ENCODE peak calls at places on chromosome 17, in six cellular contexts. A is testis, P is prostate gland, K is right lobe of liver, Q is breast epithelium, J is lower leg skin. Y is an unnamed sample.
A peak's percentile ranks its signal among the peaks of the same experiment; 100 is the strongest.

GRCh38 chr17:66275651-66276050 is 26.8 kb upstream of the PRKCA start:
- DNase-seq in A (no peak), P (peak; percentile 67), K (no peak), Q (peak; percentile 45), J (no peak), Y (peak; percentile 97)

GRCh38 chr17:35725058-35725457 is 6.4 kb upstream of the RASL10B start:
- DNase-seq in A (no peak), P (no peak), K (no peak), Q (no peak), J (peak; percentile 45), Y (no peak)

GRCh38 chr17:63369233-63369632 is 76.9 kb downstream of the CYB561 start:
- DNase-seq in A (no peak), P (no peak), K (no peak), Q (no peak), J (no peak), Y (no peak)

GRCh38 chr17:78258323-78259229 is 27.1 kb downstream of the TMEM235 start:
- DNase-seq in A (peak; percentile 33), P (no peak), K (no peak), Q (no peak), J (peak; percentile 93), Y (no peak)

GRCh38 chr17:31289790-31290189 is 7.2 kb downstream of the OMG start:
- DNase-seq in A (no peak), P (no peak), K (no peak), Q (no peak), J (no peak), Y (no peak)

GRCh38 chr17:58189436-58190146 is 2.9 kb upstream of the EPX start:
- DNase-seq in A (no peak), P (no peak), K (no peak), Q (no peak), J (peak; percentile 82), Y (peak; percentile 54)

GRCh38 chr17:79743614-79744013 is 12.9 kb downstream of the ENPP7 start:
- DNase-seq in A (no peak), P (no peak), K (no peak), Q (no peak), J (no peak), Y (no peak)

GRCh38 chr17:46948544-46948943 is 25.6 kb downstream of the GOSR2 start:
- DNase-seq in A (no peak), P (no peak), K (no peak), Q (no peak), J (no peak), Y (no peak)

GRCh38 chr17:61451538-61452300 is 503 bp upstream of the TBX4 start:
- DNase-seq in A (no peak), P (no peak), K (no peak), Q (no peak), J (no peak), Y (no peak)

GRCh38 chr17:51869387-51869786 is 289.1 kb downstream of the CA10 start:
- DNase-seq in A (peak; percentile 19), P (no peak), K (no peak), Q (no peak), J (no peak), Y (no peak)

GRCh38 chr17:82648761-82649474 is 674 bp upstream of the WDR45B start:
- DNase-seq in A (peak; percentile 50), P (peak; percentile 49), K (peak; percentile 79), Q (peak; percentile 53), J (peak; percentile 91), Y (no peak)

GRCh38 chr17:9900744-9901143 is 4.3 kb downstream of the RCVRN start:
- DNase-seq in A (no peak), P (no peak), K (no peak), Q (no peak), J (no peak), Y (no peak)

GRCh38 chr17:50630524-50631194 is 4.0 kb upstream of the ABCC3 start:
- DNase-seq in A (peak; percentile 66), P (peak; percentile 70), K (peak; percentile 79), Q (peak; percentile 60), J (no peak), Y (peak; percentile 90)

GRCh38 chr17:59845595-59846390 is 47.0 kb downstream of the TUBD1 start:
- DNase-seq in A (no peak), P (peak; percentile 67), K (peak; percentile 73), Q (peak; percentile 73), J (peak; percentile 77), Y (peak; percentile 99)

GRCh38 chr17:57898487-57899311 is 48.9 kb upstream of the MRPS23 start:
- DNase-seq in A (peak; percentile 36), P (peak; percentile 51), K (no peak), Q (peak; percentile 65), J (peak; percentile 91), Y (no peak)

GRCh38 chr17:66920965-66921364 is 43.5 kb upstream of the CACNG4 start:
- DNase-seq in A (no peak), P (no peak), K (no peak), Q (no peak), J (no peak), Y (no peak)

GRCh38 chr17:29677139-29677834 is 54.6 kb upstream of the CORO6 start:
- DNase-seq in A (peak; percentile 57), P (no peak), K (no peak), Q (no peak), J (no peak), Y (no peak)

GRCh38 chr17:47300718-47301117 is 23.0 kb upstream of the EFCAB13 start:
- DNase-seq in A (no peak), P (no peak), K (no peak), Q (no peak), J (no peak), Y (no peak)

GRCh38 chr17:78563189-78564145 is 13.7 kb downstream of the DNAH17 start:
- DNase-seq in A (no peak), P (no peak), K (no peak), Q (peak; percentile 25), J (no peak), Y (no peak)

GRCh38 chr17:57982452-57983170 is 5.4 kb downstream of the VEZF1 start:
- DNase-seq in A (no peak), P (no peak), K (no peak), Q (no peak), J (peak; percentile 74), Y (no peak)

GRCh38 chr17:20235747-20236146 is 226.6 kb downstream of the SPECC1 start:
- DNase-seq in A (no peak), P (no peak), K (no peak), Q (no peak), J (no peak), Y (no peak)

GRCh38 chr17:76548378-76549214 is 8.8 kb downstream of the PRCD start:
- DNase-seq in A (no peak), P (no peak), K (no peak), Q (no peak), J (no peak), Y (no peak)

GRCh38 chr17:76549215-76549518 is 9.3 kb downstream of the PRCD start:
- DNase-seq in A (no peak), P (no peak), K (no peak), Q (no peak), J (no peak), Y (no peak)

GRCh38 chr17:76547183-76547641 is 7.4 kb downstream of the PRCD start:
- DNase-seq in A (peak; percentile 70), P (peak; percentile 52), K (no peak), Q (no peak), J (peak; percentile 87), Y (peak; percentile 72)

GRCh38 chr17:76546556-76547182 is 6.8 kb downstream of the PRCD start:
- DNase-seq in A (no peak), P (no peak), K (no peak), Q (no peak), J (peak; percentile 86), Y (no peak)

GRCh38 chr17:76547642-76548202 is 7.9 kb downstream of the PRCD start:
- DNase-seq in A (no peak), P (no peak), K (no peak), Q (no peak), J (no peak), Y (no peak)
- TF ChIP-seq CTCF in A (no peak), P (no peak), K (no peak), Q (no peak), J (no peak), Y (no peak)

GRCh38 chr17:44095647-44096496 is 25.3 kb downstream of the G6PC3 start:
- DNase-seq in A (peak; percentile 78), P (no peak), K (peak; percentile 65), Q (no peak), J (no peak), Y (peak; percentile 88)
- TF ChIP-seq POLR2A in A (no peak), P (no peak), K (no peak), Q (no peak), J (no peak), Y (peak; percentile 61)

GRCh38 chr17:17503566-17504130 is 7.5 kb upstream of the RASD1 start:
- DNase-seq in A (peak; percentile 59), P (no peak), K (peak; percentile 45), Q (no peak), J (no peak), Y (no peak)

GRCh38 chr17:17502741-17503565 is 6.8 kb upstream of the RASD1 start:
- DNase-seq in A (no peak), P (no peak), K (peak; percentile 48), Q (no peak), J (no peak), Y (no peak)

GRCh38 chr17:17498606-17499301 is 2.6 kb upstream of the RASD1 start:
- DNase-seq in A (no peak), P (no peak), K (peak; percentile 49), Q (no peak), J (no peak), Y (no peak)

GRCh38 chr17:17499402-17500145 is 3.4 kb upstream of the RASD1 start:
- DNase-seq in A (no peak), P (no peak), K (peak; percentile 49), Q (no peak), J (no peak), Y (no peak)

DNA sequence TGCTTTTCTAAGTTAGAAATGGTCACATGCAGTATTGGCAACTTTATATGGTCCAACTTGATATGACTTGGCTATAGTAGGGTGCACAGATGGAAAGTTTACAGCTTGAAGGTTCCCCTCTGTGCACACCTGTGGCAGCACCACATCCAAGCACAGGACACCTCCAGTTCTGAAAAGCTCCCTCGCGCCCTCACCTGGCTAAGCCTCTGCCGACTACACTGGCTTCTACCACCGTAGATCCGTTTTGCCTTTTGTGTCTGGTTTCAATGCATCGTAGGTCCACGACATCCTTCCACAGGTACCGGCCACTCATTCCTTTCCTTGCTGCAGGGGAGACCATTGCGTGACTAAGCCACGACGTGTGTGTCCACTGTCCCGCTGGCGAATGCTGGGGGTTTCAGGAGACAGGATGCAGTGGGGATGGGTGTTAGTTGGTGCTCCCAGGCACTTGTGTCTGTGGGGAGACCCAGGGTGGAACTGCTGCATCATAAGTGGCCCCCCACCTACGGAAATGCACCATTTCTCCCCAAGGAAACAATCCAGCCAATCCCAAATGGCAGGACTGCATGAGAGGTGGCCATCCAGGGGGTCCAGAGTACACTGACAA is 4.9 kb upstream of the RASD1 start:
- DNase-seq in A (no peak), P (no peak), K (peak; percentile 60), Q (no peak), J (no peak), Y (no peak)
- TF ChIP-seq CTCF in A (no peak), P (no peak), K (peak; percentile 45), Q (no peak), J (no peak), Y (no peak)

GRCh38 chr17:44501866-44502265 is 1.3 kb downstream of the GPATCH8 start:
- DNase-seq in A (no peak), P (no peak), K (no peak), Q (no peak), J (peak; percentile 42), Y (no peak)

GRCh38 chr17:44502598-44503079 is 567 bp downstream of the GPATCH8 start:
- DNase-seq in A (peak; percentile 44), P (no peak), K (no peak), Q (no peak), J (peak; percentile 86), Y (peak; percentile 18)

GRCh38 chr17:44499722-44500121 is 3.5 kb downstream of the GPATCH8 start:
- DNase-seq in A (no peak), P (no peak), K (no peak), Q (no peak), J (no peak), Y (no peak)

GRCh38 chr17:44503080-44503842 is at the start of gene GPATCH8:
- DNase-seq in A (peak; percentile 94), P (peak; percentile 82), K (peak; percentile 98), Q (peak; percentile 85), J (peak; percentile 98), Y (peak; percentile 99)
- TF ChIP-seq POLR2A in A (peak; percentile 38), P (peak; percentile 73), K (peak; percentile 62), Q (peak; percentile 71), J (peak; percentile 24), Y (peak; percentile 77)